ENCODE peak calls at places on chromosomes 13 and 19, in nine cellular contexts. N is colonic mucosa; U is central memory CD4-positive, alpha-beta T cell; V is NAMALWA; X is cardiac muscle cell; K is WTC11; Z is EL; I is NCI-H748 treated with DMSO at 0.1 percent for 48 hours; F is NCI-H2081. E is an unnamed sample.

GRCh38 chr19:46722421-46723022 is 5.6 kb upstream of the PRKD2 start:
- DNase-seq in X (no peak), I (no peak), K (no peak), N (no peak), V (no peak), F (no peak), Z (no peak), U (no peak), E (no peak)

GRCh38 chr13:32381539-32381938 is 46.4 kb downstream of the N4BP2L1 start:
- DNase-seq in Z (peak), I (peak), X (peak), N (no peak), U (peak), V (peak), F (peak), K (no peak), E (peak)

GRCh38 chr13:38641164-38641948 is 45.5 kb upstream of the FREM2 start:
- DNase-seq in F (no peak), V (no peak), X (no peak), N (no peak), Z (no peak), I (peak), K (no peak), U (no peak), E (no peak)

GRCh38 chr19:50300051-50300450 is 29.1 kb downstream of the KCNC3 start:
- DNase-seq in V (no peak), I (no peak), K (no peak), N (no peak), F (no peak), U (no peak), X (no peak), Z (peak), E (no peak)

GRCh38 chr13:26810095-26810494 is 49.5 kb upstream of the GPR12 start:
- DNase-seq in K (no peak), F (no peak), V (no peak), Z (no peak), U (no peak), X (no peak), N (no peak), I (no peak), E (no peak)

GRCh38 chr13:43122706-43123268 is 99.4 kb downstream of the DNAJC15 start:
- DNase-seq in U (no peak), X (no peak), Z (no peak), N (no peak), F (peak), I (no peak), K (no peak), V (no peak), E (no peak)

GRCh38 chr13:18235756-18236527 is 945.7 kb downstream of the TUBA3C start:
- DNase-seq in X (no peak), K (no peak), F (no peak), I (no peak), N (no peak), V (no peak), Z (no peak), U (no peak), E (no peak)

GRCh38 chr19:16017138-16017490 is 59.2 kb upstream of the TPM4 start:
- DNase-seq in F (no peak), N (no peak), U (no peak), X (no peak), K (no peak), I (no peak), Z (no peak), V (no peak), E (no peak)

GRCh38 chr19:489418-490196 is 6.7 kb upstream of the MADCAM1 start:
- DNase-seq in N (no peak), F (no peak), K (peak), Z (peak), V (no peak), I (no peak), U (no peak), X (peak), E (peak)

GRCh38 chr13:102903659-102904407 is 58.0 kb downstream of the ERCC5 start:
- DNase-seq in I (no peak), X (peak), U (no peak), N (no peak), F (no peak), K (no peak), Z (peak), V (peak), E (no peak)

GRCh38 chr19:29731331-29731850 is 16.3 kb upstream of the C19orf12 start:
- DNase-seq in U (no peak), I (no peak), N (no peak), X (no peak), K (no peak), F (no peak), V (no peak), Z (no peak), E (no peak)

GRCh38 chr13:90723381-90723780 is 624.1 kb upstream of the MIR17HG start:
- DNase-seq in Z (no peak), F (no peak), X (no peak), N (no peak), U (no peak), I (no peak), V (no peak), K (no peak), E (no peak)

GRCh38 chr19:12783226-12783848 is 7.9 kb upstream of the JUNB start:
- DNase-seq in N (no peak), F (no peak), V (no peak), X (no peak), I (no peak), U (no peak), K (no peak), Z (no peak), E (no peak)

GRCh38 chr19:43781630-43782310 is 997 bp upstream of the KCNN4 start:
- DNase-seq in F (no peak), V (no peak), X (no peak), N (no peak), K (no peak), U (no peak), Z (no peak), I (no peak), E (no peak)

GRCh38 chr19:54420068-54420382 is 4.8 kb downstream of the TTYH1 start:
- DNase-seq in I (no peak), Z (no peak), X (no peak), K (no peak), F (no peak), U (no peak), V (no peak), N (no peak), E (no peak)

E was measured in NCI-H146.